ENCODE peak calls at places on chromosomes 3 and 15, in five cellular contexts. P, D, G, U and Y are unnamed samples.

GRCh38 chr15:92887869-92888268 is 12.3 kb upstream of the CHD2 start:
- DNase-seq in P (no peak), D (no peak), G (no peak), U (no peak), Y (no peak)

GRCh38 chr3:65334045-65334665 is 646.4 kb upstream of the ADAMTS9 start:
- DNase-seq in P (peak), D (no peak), G (no peak), U (no peak), Y (no peak)

GRCh38 chr3:38588995-38589937 is 60.2 kb downstream of the SCN5A start:
- DNase-seq in P (no peak), D (no peak), G (no peak), U (no peak), Y (no peak)

GRCh38 chr3:86938706-86939105 is 52.2 kb downstream of the VGLL3 start:
- DNase-seq in P (no peak), D (no peak), G (no peak), U (no peak), Y (no peak)

GRCh38 chr3:172307143-172307560 is 141.1 kb downstream of the GHSR start:
- DNase-seq in P (peak), D (peak), G (no peak), U (no peak), Y (no peak)

GRCh38 chr3:186901135-186901734 is 29.1 kb upstream of the ST6GAL1 start:
- DNase-seq in P (no peak), D (no peak), G (no peak), U (no peak), Y (no peak)

GRCh38 chr15:42819781-42820180 is 82.9 kb upstream of the CDAN1 start:
- DNase-seq in P (no peak), D (no peak), G (no peak), U (no peak), Y (no peak)

GRCh38 chr3:14561051-14561634 is 21.0 kb upstream of the GRIP2 start:
- DNase-seq in P (no peak), D (no peak), G (no peak), U (no peak), Y (no peak)

GRCh38 chr3:183532620-183533409 is 22.7 kb downstream of the KLHL6 start:
- DNase-seq in P (peak), D (no peak), G (no peak), U (no peak), Y (no peak)

GRCh38 chr3:194140520-194141414 is 4.8 kb downstream of the HES1 start:
- DNase-seq in P (peak), D (peak), G (no peak), U (peak), Y (no peak)

GRCh38 chr3:179421500-179421899 is 29.8 kb downstream of the GNB4 start:
- DNase-seq in P (peak), D (no peak), G (no peak), U (no peak), Y (peak)

GRCh38 chr3:18295171-18295920 is 129.8 kb downstream of the SATB1 start:
- DNase-seq in P (peak), D (peak), G (no peak), U (no peak), Y (peak)

GRCh38 chr3:16849795-16850194 is 35.0 kb upstream of the PLCL2 start:
- DNase-seq in P (no peak), D (peak), G (no peak), U (no peak), Y (no peak)

GRCh38 chr3:139718415-139718814 is 40.6 kb upstream of the NMNAT3 start:
- DNase-seq in P (peak), D (peak), G (no peak), U (no peak), Y (no peak)

GRCh38 chr3:126599101-126599500 is 40.4 kb upstream of the C3orf22 start:
- DNase-seq in P (no peak), D (no peak), G (no peak), U (no peak), Y (no peak)

GRCh38 chr15:38972831-38973230 is 408.2 kb upstream of the RASGRP1 start:
- DNase-seq in P (no peak), D (no peak), G (no peak), U (no peak), Y (no peak)

GRCh38 chr15:79431636-79432344 is at the start of gene MINAR1:
- DNase-seq in P (no peak), D (peak), G (no peak), U (no peak), Y (no peak)

GRCh38 chr3:51819709-51820406 is 40.8 kb upstream of the IQCF6 start:
- DNase-seq in P (peak), D (peak), G (no peak), U (no peak), Y (no peak)

GRCh38 chr3:38283810-38284775 is 2.0 kb downstream of the SLC22A14 start:
- DNase-seq in P (no peak), D (no peak), G (no peak), U (no peak), Y (no peak)

GRCh38 chr15:82548700-82549099 is 8.4 kb upstream of the RPS17 start:
- DNase-seq in P (no peak), D (no peak), G (no peak), U (no peak), Y (no peak)

GRCh38 chr3:194497799-194498575 is 11.2 kb upstream of the ATP13A3 start:
- DNase-seq in P (no peak), D (no peak), G (no peak), U (no peak), Y (no peak)

GRCh38 chr3:69364354-69364753 is 21.5 kb downstream of the FRMD4B start:
- DNase-seq in P (no peak), D (peak), G (no peak), U (no peak), Y (no peak)

GRCh38 chr15:67135494-67135893 is 70.1 kb downstream of the SMAD3 start:
- DNase-seq in P (no peak), D (no peak), G (no peak), U (no peak), Y (no peak)

GRCh38 chr15:99409097-99409473 is 156.7 kb upstream of the MEF2A start:
- DNase-seq in P (no peak), D (peak), G (no peak), U (peak), Y (peak)